ENCODE peak calls at places on chromosome 1, in six cellular contexts. One of them, this sample, is unnamed.

GRCh38 chr1:88311907-88312306 is 372.2 kb upstream of the PKN2 start:
- DNase-seq in K562: no peak
- DNase-seq in SK-N-SH: no peak
- DNase-seq in HepG2: peak; percentile 83
- DNase-seq in H1: no peak
- DNase-seq in GM12878: no peak
- DNase-seq in this sample: no peak

GRCh38 chr1:167482184-167482583 is 36.1 kb downstream of the CD247 start:
- DNase-seq in K562: no peak
- DNase-seq in SK-N-SH: no peak
- DNase-seq in HepG2: no peak
- DNase-seq in H1: no peak
- DNase-seq in GM12878: no peak
- DNase-seq in this sample: no peak

GRCh38 chr1:7389201-7389785 is 381.8 kb upstream of the VAMP3 start:
- DNase-seq in K562: no peak
- DNase-seq in SK-N-SH: peak; percentile 60
- DNase-seq in HepG2: no peak
- DNase-seq in H1: no peak
- DNase-seq in GM12878: no peak
- DNase-seq in this sample: no peak

GRCh38 chr1:213884942-213885341 is 102.8 kb upstream of the PROX1 start:
- DNase-seq in K562: no peak
- DNase-seq in SK-N-SH: no peak
- DNase-seq in HepG2: no peak
- DNase-seq in H1: no peak
- DNase-seq in GM12878: no peak
- DNase-seq in this sample: no peak

GRCh38 chr1:209375681-209376360 is 207.7 kb upstream of the CAMK1G start:
- DNase-seq in K562: no peak
- DNase-seq in SK-N-SH: no peak
- DNase-seq in HepG2: no peak
- DNase-seq in H1: no peak
- DNase-seq in GM12878: no peak
- DNase-seq in this sample: no peak

GRCh38 chr1:37498872-37499617 is 15.5 kb downstream of the MEAF6 start:
- DNase-seq in K562: no peak
- DNase-seq in SK-N-SH: peak; percentile 53
- DNase-seq in HepG2: no peak
- DNase-seq in H1: no peak
- DNase-seq in GM12878: no peak
- DNase-seq in this sample: no peak

GRCh38 chr1:89965203-89965900 is 29.6 kb upstream of the ZNF326 start:
- DNase-seq in K562: peak; percentile 41
- DNase-seq in SK-N-SH: no peak
- DNase-seq in HepG2: no peak
- DNase-seq in H1: no peak
- DNase-seq in GM12878: no peak
- DNase-seq in this sample: no peak

GRCh38 chr1:10900691-10901090 is 104.2 kb upstream of the CASZ1 start:
- DNase-seq in K562: no peak
- DNase-seq in SK-N-SH: no peak
- DNase-seq in HepG2: peak; percentile 56
- DNase-seq in H1: peak; percentile 27
- DNase-seq in GM12878: no peak
- DNase-seq in this sample: no peak

GRCh38 chr1:171740356-171740863 is 1.5 kb downstream of the VAMP4 start:
- DNase-seq in K562: no peak
- DNase-seq in SK-N-SH: no peak
- DNase-seq in HepG2: no peak
- DNase-seq in H1: no peak
- DNase-seq in GM12878: no peak
- DNase-seq in this sample: no peak

GRCh38 chr1:174222166-174222949 is 63.0 kb downstream of the RABGAP1L start:
- DNase-seq in K562: no peak
- DNase-seq in SK-N-SH: no peak
- DNase-seq in HepG2: no peak
- DNase-seq in H1: no peak
- DNase-seq in GM12878: no peak
- DNase-seq in this sample: no peak

GRCh38 chr1:178168535-178168934 is 74.6 kb downstream of the RASAL2 start:
- DNase-seq in K562: no peak
- DNase-seq in SK-N-SH: no peak
- DNase-seq in HepG2: no peak
- DNase-seq in H1: no peak
- DNase-seq in GM12878: no peak
- DNase-seq in this sample: no peak

GRCh38 chr1:79262745-79263258 is 256.3 kb upstream of the ADGRL4 start:
- DNase-seq in K562: no peak
- DNase-seq in SK-N-SH: no peak
- DNase-seq in HepG2: no peak
- DNase-seq in H1: peak; percentile 23
- DNase-seq in GM12878: no peak
- DNase-seq in this sample: no peak

GRCh38 chr1:150149490-150150453 is at the start of gene PLEKHO1:
- DNase-seq in K562: peak; percentile 84
- DNase-seq in SK-N-SH: peak; percentile 92
- DNase-seq in HepG2: peak; percentile 27
- DNase-seq in H1: no peak
- DNase-seq in GM12878: no peak
- DNase-seq in this sample: peak; percentile 76

GRCh38 chr1:2587860-2588571 is 1.4 kb downstream of the PRXL2B start:
- DNase-seq in K562: no peak
- DNase-seq in SK-N-SH: no peak
- DNase-seq in HepG2: no peak
- DNase-seq in H1: no peak
- DNase-seq in GM12878: no peak
- DNase-seq in this sample: no peak
- H3K4me3 ChIP-seq in K562: no peak overlapping the region
- H3K4me3 ChIP-seq in SK-N-SH: peak overlapping the region; percentile 70
- H3K4me3 ChIP-seq in HepG2: peak overlapping the region; percentile 90
- H3K4me3 ChIP-seq in H1: no peak overlapping the region
- H3K4me3 ChIP-seq in GM12878: no peak overlapping the region
- H3K4me3 ChIP-seq in this sample: no peak overlapping the region

DNA sequence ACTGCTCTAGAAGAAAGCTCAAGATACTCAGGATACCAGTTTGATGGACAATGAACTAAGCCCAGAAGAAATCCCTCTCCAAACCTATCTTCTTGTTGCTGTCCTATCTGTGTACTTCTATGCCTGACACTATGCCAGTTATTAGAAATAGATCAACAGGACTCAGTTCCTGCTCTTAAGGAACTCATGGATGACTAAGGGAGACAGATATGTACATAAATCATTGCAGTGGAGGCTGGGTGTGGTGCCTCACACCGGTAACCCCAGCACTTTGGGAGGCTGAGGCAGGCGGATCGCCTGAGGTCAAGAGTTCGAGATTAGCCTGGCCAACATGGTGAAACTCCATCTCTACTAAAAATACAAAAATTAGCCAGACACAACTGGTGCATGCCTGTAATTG is 42.4 kb upstream of the AK4 start:
- DNase-seq in K562: no peak
- DNase-seq in SK-N-SH: no peak
- DNase-seq in HepG2: no peak
- DNase-seq in H1: no peak
- DNase-seq in GM12878: no peak
- DNase-seq in this sample: no peak
- TF ChIP-seq GABPA in K562: no peak
- TF ChIP-seq GABPA in SK-N-SH: no peak
- TF ChIP-seq GABPA in HepG2: no peak
- TF ChIP-seq GABPA in H1: no peak
- TF ChIP-seq GABPA in GM12878: no peak
- TF ChIP-seq GABPA in this sample: no peak

GRCh38 chr1:52056937-52057231 is 789 bp downstream of the BTF3L4 start:
- DNase-seq in K562: no peak
- DNase-seq in SK-N-SH: no peak
- DNase-seq in HepG2: no peak
- DNase-seq in H1: no peak
- DNase-seq in GM12878: no peak
- DNase-seq in this sample: no peak

GRCh38 chr1:52055854-52056109 is 313 bp upstream of the BTF3L4 start:
- DNase-seq in K562: no peak
- DNase-seq in SK-N-SH: no peak
- DNase-seq in HepG2: no peak
- DNase-seq in H1: no peak
- DNase-seq in GM12878: no peak
- DNase-seq in this sample: no peak

GRCh38 chr1:52056110-52056936 is at the start of gene BTF3L4:
- DNase-seq in K562: peak; percentile 95
- DNase-seq in SK-N-SH: peak; percentile 93
- DNase-seq in HepG2: peak; percentile 91
- DNase-seq in H1: peak; percentile 73
- DNase-seq in GM12878: peak; percentile 66
- DNase-seq in this sample: peak; percentile 98

GRCh38 chr1:52057876-52058275 is 1.8 kb downstream of the BTF3L4 start:
- DNase-seq in K562: no peak
- DNase-seq in SK-N-SH: no peak
- DNase-seq in HepG2: no peak
- DNase-seq in H1: no peak
- DNase-seq in GM12878: no peak
- DNase-seq in this sample: no peak

DNA sequence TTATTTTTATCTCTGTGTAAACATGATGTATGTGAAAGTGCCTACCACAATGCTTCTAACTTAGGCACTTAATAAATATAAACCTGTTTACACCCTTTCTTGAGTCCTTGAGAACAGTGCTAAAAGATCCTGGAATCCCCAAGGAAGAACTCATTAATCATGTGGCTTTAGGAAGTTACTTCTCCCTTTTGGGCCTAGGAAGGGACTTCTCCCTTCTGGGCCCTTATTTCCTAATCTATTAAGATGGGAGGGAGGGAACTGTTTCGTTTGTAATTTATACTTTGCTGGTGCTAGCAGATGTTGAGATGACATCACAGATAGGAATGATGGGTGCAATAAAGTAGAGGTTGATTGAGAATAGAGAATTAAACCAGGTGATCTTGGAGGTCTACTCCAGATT is 1.1 kb downstream of the BTF3L4 start:
- DNase-seq in K562: no peak
- DNase-seq in SK-N-SH: no peak
- DNase-seq in HepG2: no peak
- DNase-seq in H1: no peak
- DNase-seq in GM12878: no peak
- DNase-seq in this sample: peak; percentile 7
- H3K4me3 ChIP-seq in K562: peak overlapping the region; percentile 83
- H3K4me3 ChIP-seq in SK-N-SH: peak overlapping the region; percentile 91
- H3K4me3 ChIP-seq in HepG2: peak overlapping the region; percentile 89
- H3K4me3 ChIP-seq in H1: peak overlapping the region; percentile 98
- H3K4me3 ChIP-seq in GM12878: peak overlapping the region; percentile 79
- H3K4me3 ChIP-seq in this sample: peak overlapping the region; percentile 87

DNA sequence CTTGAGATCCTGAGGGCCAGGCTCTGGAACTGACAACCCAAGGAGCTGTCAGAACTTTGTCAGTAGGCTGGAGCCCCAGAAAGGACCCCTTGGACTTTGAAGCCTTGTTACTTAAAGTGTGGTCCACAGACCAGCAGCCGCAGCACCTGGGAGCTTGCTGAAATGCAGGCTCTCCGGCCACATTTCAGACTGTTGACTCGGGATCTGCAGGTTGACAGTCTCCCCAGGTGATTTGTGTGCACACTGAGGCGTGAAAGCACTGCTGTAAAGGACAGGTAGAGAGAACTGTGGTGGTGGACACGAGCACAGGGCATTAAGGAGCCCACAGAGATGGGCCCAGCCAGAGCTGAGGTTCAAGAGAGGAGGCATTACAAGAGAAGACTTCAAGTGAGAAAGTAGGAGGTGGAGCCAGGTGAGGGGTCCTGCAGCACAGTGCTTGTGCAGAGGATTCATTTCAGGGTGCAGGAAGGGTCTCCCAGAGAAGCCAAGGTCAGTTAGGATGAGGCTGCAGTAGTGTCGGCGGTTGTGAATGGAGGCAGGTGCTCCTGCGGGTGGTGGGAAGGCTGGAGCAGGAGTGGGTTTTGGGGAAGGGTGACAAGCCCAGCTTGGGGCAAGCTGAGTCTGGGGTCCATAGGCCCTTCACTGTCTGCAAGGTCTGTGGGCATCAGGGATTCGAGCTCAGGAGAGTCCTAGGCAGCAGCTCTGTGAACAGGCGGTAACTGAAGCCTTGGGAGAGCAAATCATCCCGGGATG is 4.6 kb downstream of the HYI start:
- DNase-seq in K562: no peak
- DNase-seq in SK-N-SH: no peak
- DNase-seq in HepG2: no peak
- DNase-seq in H1: no peak
- DNase-seq in GM12878: no peak
- DNase-seq in this sample: no peak
- TF ChIP-seq GABPA in K562: no peak
- TF ChIP-seq GABPA in SK-N-SH: no peak
- TF ChIP-seq GABPA in HepG2: no peak
- TF ChIP-seq GABPA in H1: no peak
- TF ChIP-seq GABPA in GM12878: no peak
- TF ChIP-seq GABPA in this sample: no peak

DNA sequence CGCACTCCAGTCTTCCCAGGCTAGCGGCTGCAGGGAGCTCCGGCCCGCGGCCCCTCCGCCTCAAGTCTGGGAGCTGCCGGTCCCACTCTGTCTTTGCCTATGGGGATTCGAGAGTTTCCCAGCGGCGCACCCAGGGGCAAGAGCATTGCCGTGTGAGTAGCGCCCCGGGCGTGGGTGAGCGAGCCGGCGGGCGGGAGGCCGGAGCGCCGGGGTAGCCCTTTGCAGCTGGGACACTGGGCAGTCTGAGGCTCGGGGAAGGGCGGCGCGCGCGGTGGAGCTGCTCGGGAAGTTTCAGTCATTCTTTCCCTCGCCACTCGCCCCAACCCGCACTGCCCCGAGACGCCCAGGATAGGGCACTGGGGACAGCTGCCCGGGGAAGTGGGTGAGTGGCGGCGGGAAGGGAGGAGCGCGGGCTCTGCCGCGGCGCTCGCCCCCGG is 521 bp downstream of the SLC35F3 start:
- DNase-seq in K562: no peak
- DNase-seq in SK-N-SH: no peak
- DNase-seq in HepG2: no peak
- DNase-seq in H1: no peak
- DNase-seq in GM12878: no peak
- DNase-seq in this sample: no peak
- H3K4me3 ChIP-seq in K562: peak overlapping the region; percentile 23
- H3K4me3 ChIP-seq in SK-N-SH: peak overlapping the region; percentile 37
- H3K4me3 ChIP-seq in HepG2: no peak overlapping the region
- H3K4me3 ChIP-seq in H1: peak overlapping the region; percentile 70
- H3K4me3 ChIP-seq in GM12878: no peak overlapping the region
- H3K4me3 ChIP-seq in this sample: no peak overlapping the region

GRCh38 chr1:231694081-231694443 is 67.5 kb downstream of the DISC1 start:
- DNase-seq in K562: no peak
- DNase-seq in SK-N-SH: peak; percentile 33
- DNase-seq in HepG2: no peak
- DNase-seq in H1: no peak
- DNase-seq in GM12878: no peak
- DNase-seq in this sample: no peak

GRCh38 chr1:231693361-231694080 is 66.9 kb downstream of the DISC1 start:
- DNase-seq in K562: no peak
- DNase-seq in SK-N-SH: no peak
- DNase-seq in HepG2: no peak
- DNase-seq in H1: no peak
- DNase-seq in GM12878: no peak
- DNase-seq in this sample: no peak

GRCh38 chr1:231688989-231689388 is 62.4 kb downstream of the DISC1 start:
- DNase-seq in K562: no peak
- DNase-seq in SK-N-SH: no peak
- DNase-seq in HepG2: no peak
- DNase-seq in H1: no peak
- DNase-seq in GM12878: no peak
- DNase-seq in this sample: no peak

GRCh38 chr1:231690072-231690471 is 63.5 kb downstream of the DISC1 start:
- DNase-seq in K562: no peak
- DNase-seq in SK-N-SH: no peak
- DNase-seq in HepG2: peak; percentile 15
- DNase-seq in H1: no peak
- DNase-seq in GM12878: no peak
- DNase-seq in this sample: peak; percentile 53

GRCh38 chr1:231691618-231692259 is 65.1 kb downstream of the DISC1 start:
- DNase-seq in K562: peak; percentile 80
- DNase-seq in SK-N-SH: peak; percentile 56
- DNase-seq in HepG2: peak; percentile 31
- DNase-seq in H1: peak; percentile 38
- DNase-seq in GM12878: no peak
- DNase-seq in this sample: no peak
- TF ChIP-seq GABPA in K562: no peak
- TF ChIP-seq GABPA in SK-N-SH: no peak
- TF ChIP-seq GABPA in HepG2: no peak
- TF ChIP-seq GABPA in H1: no peak
- TF ChIP-seq GABPA in GM12878: no peak
- TF ChIP-seq GABPA in this sample: no peak

This sample was measured in HL-60.